ENCODE peak calls at places on chromosome 17, in six cellular contexts. One of them, this sample, is unnamed.

GRCh38 chr17:38606646-38607611 is 1.2 kb upstream of the SRCIN1 start:
- DNase-seq in cardiac muscle cell: no peak
- DNase-seq in ovary: no peak
- DNase-seq in NCI-H1092: peak
- DNase-seq in GM19239: no peak
- DNase-seq in iris pigment epithelial cell: no peak
- DNase-seq in this sample: no peak

GRCh38 chr17:5707482-5707881 is 123.2 kb upstream of the NLRP1 start:
- DNase-seq in ovary: no peak
- DNase-seq in cardiac muscle cell: no peak
- DNase-seq in iris pigment epithelial cell: no peak
- DNase-seq in NCI-H1092: no peak
- DNase-seq in GM19239: no peak
- DNase-seq in this sample: no peak

GRCh38 chr17:55004484-55004883 is 35.9 kb downstream of the STXBP4 start:
- DNase-seq in ovary: no peak
- DNase-seq in NCI-H1092: no peak
- DNase-seq in GM19239: no peak
- DNase-seq in iris pigment epithelial cell: no peak
- DNase-seq in cardiac muscle cell: no peak
- DNase-seq in this sample: no peak

GRCh38 chr17:60817187-60817586 is 139.5 kb downstream of the BCAS3 start:
- DNase-seq in ovary: no peak
- DNase-seq in GM19239: no peak
- DNase-seq in cardiac muscle cell: no peak
- DNase-seq in NCI-H1092: no peak
- DNase-seq in iris pigment epithelial cell: peak
- DNase-seq in this sample: peak

GRCh38 chr17:82823004-82823403 is 16.8 kb downstream of the ZNF750 start:
- DNase-seq in ovary: peak
- DNase-seq in iris pigment epithelial cell: no peak
- DNase-seq in GM19239: no peak
- DNase-seq in cardiac muscle cell: peak
- DNase-seq in NCI-H1092: no peak
- DNase-seq in this sample: no peak

GRCh38 chr17:2709173-2709661 is 2.3 kb downstream of the CLUH start:
- DNase-seq in GM19239: peak
- DNase-seq in cardiac muscle cell: no peak
- DNase-seq in NCI-H1092: no peak
- DNase-seq in ovary: peak
- DNase-seq in iris pigment epithelial cell: no peak
- DNase-seq in this sample: no peak

GRCh38 chr17:67636841-67637240 is 80.9 kb upstream of the NOL11 start:
- DNase-seq in NCI-H1092: no peak
- DNase-seq in cardiac muscle cell: no peak
- DNase-seq in iris pigment epithelial cell: peak
- DNase-seq in GM19239: no peak
- DNase-seq in ovary: no peak
- DNase-seq in this sample: no peak

GRCh38 chr17:39553326-39553945 is 54.3 kb downstream of the NEUROD2 start:
- DNase-seq in NCI-H1092: no peak
- DNase-seq in ovary: no peak
- DNase-seq in cardiac muscle cell: no peak
- DNase-seq in GM19239: no peak
- DNase-seq in iris pigment epithelial cell: peak
- DNase-seq in this sample: peak

GRCh38 chr17:28008526-28008925 is 34.0 kb upstream of the NLK start:
- DNase-seq in GM19239: no peak
- DNase-seq in ovary: no peak
- DNase-seq in cardiac muscle cell: peak
- DNase-seq in NCI-H1092: no peak
- DNase-seq in iris pigment epithelial cell: peak
- DNase-seq in this sample: peak

GRCh38 chr17:27741361-27741861 is 58.9 kb downstream of the NOS2 start:
- DNase-seq in ovary: no peak
- DNase-seq in NCI-H1092: no peak
- DNase-seq in iris pigment epithelial cell: peak
- DNase-seq in GM19239: no peak
- DNase-seq in cardiac muscle cell: no peak
- DNase-seq in this sample: no peak

GRCh38 chr17:72432143-72432604 is 311.4 kb downstream of the SOX9 start:
- DNase-seq in iris pigment epithelial cell: no peak
- DNase-seq in ovary: no peak
- DNase-seq in cardiac muscle cell: no peak
- DNase-seq in NCI-H1092: no peak
- DNase-seq in GM19239: no peak
- DNase-seq in this sample: no peak

GRCh38 chr17:15883617-15884111 is 61.3 kb upstream of the ADORA2B start:
- DNase-seq in NCI-H1092: no peak
- DNase-seq in GM19239: no peak
- DNase-seq in iris pigment epithelial cell: peak
- DNase-seq in ovary: no peak
- DNase-seq in cardiac muscle cell: no peak
- DNase-seq in this sample: peak

GRCh38 chr17:58960068-58960467 is 146.6 kb downstream of the TRIM37 start:
- DNase-seq in cardiac muscle cell: peak
- DNase-seq in iris pigment epithelial cell: peak
- DNase-seq in NCI-H1092: no peak
- DNase-seq in ovary: no peak
- DNase-seq in GM19239: no peak
- DNase-seq in this sample: peak

GRCh38 chr17:57651451-57651850 is 93.6 kb downstream of the CCDC182 start:
- DNase-seq in cardiac muscle cell: no peak
- DNase-seq in GM19239: no peak
- DNase-seq in NCI-H1092: no peak
- DNase-seq in iris pigment epithelial cell: no peak
- DNase-seq in ovary: no peak
- DNase-seq in this sample: no peak

GRCh38 chr17:79400989-79401703 is 209.7 kb downstream of the RBFOX3 start:
- DNase-seq in cardiac muscle cell: peak
- DNase-seq in iris pigment epithelial cell: peak
- DNase-seq in ovary: peak
- DNase-seq in NCI-H1092: peak
- DNase-seq in GM19239: peak
- DNase-seq in this sample: peak